ENCODE peak calls at places on chromosomes 7 and 10, in seven cellular contexts. Y is HepG2, S is transverse colon, X is stomach, R is suprapubic skin, I is A549, T is tibial nerve. U is an unnamed sample.
A peak's percentile ranks its signal among the peaks of the same experiment; 100 is the strongest.

GRCh38 chr10:133231946-133232574 is 2.0 kb downstream of the UTF1 start:
- DNase-seq in S (no peak), X (no peak), R (no peak), I (no peak), Y (no peak), T (no peak), U (no peak)

GRCh38 chr10:107436568-107436967 is 272.1 kb upstream of the SORCS1 start:
- DNase-seq in S (no peak), T (no peak), Y (no peak), X (no peak), I (no peak), R (no peak), U (no peak)

GRCh38 chr7:83326223-83326622 is 163.5 kb upstream of the PCLO start:
- DNase-seq in R (no peak), S (no peak), Y (no peak), T (no peak), I (no peak), X (no peak), U (no peak)

GRCh38 chr7:64078699-64078994 is 33.4 kb downstream of the ZNF727 start:
- DNase-seq in I (no peak), X (no peak), T (no peak), R (no peak), Y (no peak), S (no peak), U (no peak)

GRCh38 chr10:96548589-96548988 is 34.9 kb upstream of the TLL2 start:
- DNase-seq in I (no peak), T (no peak), Y (no peak), S (no peak), R (no peak), X (peak; percentile 43), U (no peak)

GRCh38 chr10:123967626-123968243 is 76.1 kb upstream of the CPXM2 start:
- DNase-seq in Y (peak; percentile 33), R (peak; percentile 85), I (peak; percentile 84), T (peak; percentile 74), X (peak; percentile 67), S (peak; percentile 76), U (peak; percentile 94)

GRCh38 chr10:34885901-34886300 is 70.8 kb upstream of the PARD3 start:
- DNase-seq in I (no peak), Y (no peak), T (no peak), R (no peak), X (no peak), S (no peak), U (no peak)

GRCh38 chr10:35351021-35351420 is 14.7 kb downstream of the CCNY start:
- DNase-seq in S (no peak), Y (no peak), I (no peak), T (no peak), R (no peak), X (no peak), U (no peak)

GRCh38 chr10:49542353-49542752 is 3.4 kb upstream of the ERCC6 start:
- DNase-seq in R (no peak), S (no peak), I (no peak), X (no peak), Y (no peak), T (no peak), U (no peak)

GRCh38 chr10:49541762-49542161 is 2.8 kb upstream of the ERCC6 start:
- DNase-seq in R (no peak), I (no peak), Y (no peak), S (no peak), T (no peak), X (no peak), U (no peak)

GRCh38 chr10:49539320-49539885 is 482 bp upstream of the ERCC6 start:
- DNase-seq in T (peak; percentile 24), R (peak; percentile 67), S (peak; percentile 57), I (peak; percentile 47), X (peak; percentile 50), Y (peak; percentile 24), U (no peak)

GRCh38 chr10:49534670-49535381 is 4.1 kb downstream of the ERCC6 start:
- DNase-seq in S (no peak), R (no peak), Y (no peak), T (no peak), I (no peak), X (no peak), U (no peak)

DNA sequence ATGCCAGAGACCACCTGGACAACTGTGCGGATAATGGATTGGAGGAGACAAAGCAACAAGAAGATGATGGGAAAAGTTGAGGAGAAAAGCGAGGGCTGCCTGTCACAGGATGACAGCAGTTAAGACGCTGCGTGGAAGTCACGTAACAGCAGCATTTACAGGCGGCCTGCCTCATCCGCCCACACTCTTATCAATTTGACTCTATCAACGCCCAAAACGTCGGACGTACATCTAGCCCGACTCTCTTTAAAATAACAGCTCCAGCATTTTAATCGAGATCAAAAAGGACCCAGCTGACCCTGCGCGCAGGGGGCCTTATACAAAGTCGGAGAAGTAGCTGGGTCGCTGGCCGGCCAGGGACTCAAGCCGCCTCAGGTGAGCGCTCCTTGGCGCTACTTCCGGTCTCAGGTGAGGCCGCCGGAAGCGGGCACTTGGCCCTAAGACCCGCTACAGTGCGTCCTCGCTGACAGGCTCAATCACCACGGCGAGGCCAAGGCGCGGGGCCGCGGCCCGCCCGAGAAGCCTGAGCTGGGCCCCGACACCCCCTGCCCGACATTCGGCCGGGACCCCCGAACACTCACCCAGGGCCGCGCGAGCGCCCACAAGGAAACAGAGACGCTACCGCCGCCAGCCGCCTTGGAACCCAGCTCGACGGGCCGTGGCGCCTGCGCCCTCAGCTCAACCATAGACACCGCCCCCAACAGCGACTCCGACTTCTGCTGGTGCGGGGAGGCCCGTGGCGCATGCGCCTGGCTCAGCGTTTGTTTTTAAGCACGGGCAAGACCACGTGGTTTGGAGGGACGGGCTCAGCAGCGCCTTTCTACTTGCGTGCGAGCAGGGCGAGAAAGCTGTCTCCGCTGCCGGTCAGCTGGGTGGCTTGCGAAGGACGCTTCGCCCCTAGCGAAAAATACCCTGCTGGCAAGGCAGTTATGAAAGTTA is at the start of gene ERCC6:
- DNase-seq in X (peak; percentile 98), S (peak; percentile 98), I (peak; percentile 99), T (peak; percentile 94), R (peak; percentile 98), Y (peak; percentile 94), U (peak; percentile 99)
- TF ChIP-seq EP300 in X (no peak), S (no peak), I (no peak), T (peak; percentile 90), R (no peak), Y (no peak), U (no peak)

GRCh38 chr7:37376386-37376785 is 72.3 kb downstream of the ELMO1 start:
- DNase-seq in I (no peak), X (no peak), S (no peak), Y (no peak), R (no peak), T (no peak), U (no peak)
- H3K4me3 ChIP-seq in I (no peak overlapping the region), X (no peak overlapping the region), S (no peak overlapping the region), Y (no peak overlapping the region), R (no peak overlapping the region), T (no peak overlapping the region), U (no peak overlapping the region)

DNA sequence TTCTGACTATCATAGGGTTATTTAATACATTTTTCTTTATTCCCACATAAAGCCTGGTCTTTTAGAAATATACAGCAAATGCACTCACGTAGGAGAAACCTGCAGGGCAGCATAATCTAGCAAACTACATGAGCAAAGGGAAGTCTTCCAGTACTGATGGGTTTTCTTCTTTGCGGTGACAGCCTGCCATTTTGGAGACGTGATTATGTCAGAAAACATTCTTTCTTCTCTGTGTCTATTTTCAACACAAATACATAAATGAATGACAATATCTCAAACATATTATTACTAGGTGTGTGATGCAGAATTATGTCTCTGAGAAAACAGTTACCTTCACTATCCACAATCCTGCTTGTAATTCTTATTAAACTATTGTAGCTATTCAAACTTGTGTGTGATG is 425.0 kb downstream of the GPAM start:
- DNase-seq in Y (no peak), I (no peak), R (no peak), T (no peak), X (no peak), S (no peak), U (no peak)
- TF ChIP-seq EP300 in Y (no peak), I (no peak), R (no peak), T (no peak), X (no peak), S (no peak), U (no peak)

DNA sequence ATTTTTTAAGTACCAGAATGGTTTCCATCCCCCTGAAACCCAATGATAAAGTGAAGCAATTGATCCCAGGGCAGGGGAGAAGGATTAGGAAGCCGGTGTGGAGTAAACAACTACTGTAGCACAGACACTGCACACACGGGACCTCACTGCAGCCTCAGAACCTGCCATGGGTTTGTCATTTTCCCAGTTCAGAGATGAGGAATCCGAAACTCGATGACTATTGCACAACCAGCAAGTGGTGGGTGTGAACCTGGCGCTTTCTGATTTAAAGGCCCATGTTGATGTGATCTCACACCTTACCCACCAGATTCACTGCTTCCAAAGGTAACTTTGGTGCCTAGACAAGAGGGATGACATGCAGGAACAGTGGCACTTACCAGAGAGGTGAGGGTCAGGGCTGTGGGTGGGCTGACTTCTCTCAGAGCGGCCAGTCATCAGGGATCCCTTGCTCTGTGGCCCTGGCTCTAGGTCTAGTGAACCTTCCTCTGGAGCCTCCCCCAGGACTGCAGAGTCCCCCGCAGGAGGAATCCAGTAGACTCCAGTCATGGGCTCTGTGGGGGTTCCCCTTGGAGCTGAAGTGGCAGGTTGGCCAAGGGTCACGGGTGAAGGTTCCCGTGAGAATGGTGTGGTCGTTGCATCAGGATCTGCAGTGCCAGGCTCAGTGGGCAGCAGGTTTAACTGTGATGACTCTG is 62.8 kb downstream of the PKD1L1 start:
- DNase-seq in Y (no peak), I (no peak), R (no peak), T (no peak), X (no peak), S (no peak), U (peak; percentile 80)
- H3K4me3 ChIP-seq in Y (no peak overlapping the region), I (no peak overlapping the region), R (no peak overlapping the region), T (no peak overlapping the region), X (no peak overlapping the region), S (no peak overlapping the region), U (no peak overlapping the region)

DNA sequence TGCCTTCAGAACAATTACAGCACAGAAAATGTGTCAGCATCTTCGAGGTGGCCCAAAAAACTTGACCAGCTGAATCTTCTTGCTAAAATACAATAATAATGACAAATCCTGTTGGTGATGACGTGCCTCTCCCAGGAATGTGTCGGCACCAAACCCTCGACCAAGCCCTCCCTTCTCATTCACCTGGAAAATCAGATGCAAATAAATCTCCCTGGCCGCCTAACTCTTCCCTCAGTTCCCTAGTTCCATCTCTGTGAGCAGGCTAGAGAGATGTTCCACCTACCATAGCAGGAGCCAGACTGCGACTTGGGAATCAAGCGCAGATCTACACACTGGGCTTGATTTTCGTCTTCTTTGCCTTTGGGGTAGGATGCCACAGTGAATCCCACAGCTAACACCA is 4.1 kb downstream of the PRSS1 start:
- DNase-seq in I (no peak), T (no peak), R (no peak), Y (no peak), X (no peak), S (no peak), U (peak; percentile 86)
- TF ChIP-seq EP300 in I (no peak), T (no peak), R (no peak), Y (no peak), X (no peak), S (no peak), U (no peak)

DNA sequence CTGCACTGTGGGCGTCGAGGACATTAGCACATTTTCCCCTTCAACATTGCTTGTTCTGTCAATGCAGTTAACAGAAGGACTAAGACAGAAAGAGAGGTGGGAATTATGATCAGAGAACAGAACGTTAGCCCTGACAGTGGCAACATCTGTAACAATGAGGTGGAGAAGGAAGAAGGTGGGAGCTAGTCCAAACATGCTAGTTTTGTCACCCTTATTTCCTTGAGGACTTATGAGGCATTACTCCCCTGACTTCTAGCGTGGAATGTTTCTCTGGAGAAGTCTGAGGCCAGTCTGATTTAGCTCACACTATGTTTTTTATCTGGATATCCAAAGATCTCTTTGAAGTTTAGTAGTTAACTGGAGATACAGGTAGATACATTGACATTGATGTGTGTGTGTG is 73.4 kb downstream of the ZMYND11 start:
- DNase-seq in I (no peak), S (no peak), X (no peak), Y (no peak), T (no peak), R (no peak), U (no peak)
- H3K4me3 ChIP-seq in I (no peak overlapping the region), S (no peak overlapping the region), X (no peak overlapping the region), Y (no peak overlapping the region), T (no peak overlapping the region), R (no peak overlapping the region), U (no peak overlapping the region)